ENCODE peak calls at places on chromosomes 5 and 9, in seven cellular contexts. A is trophoblast cell, F is neuronal stem cell, E is IMR-90, X is H9, L is mesendoderm, Z is mesenchymal stem cell. D is an unnamed sample.

GRCh38 chr9:127899200-127899943 is at the start of gene ST6GALNAC6:
- DNase-seq in E (peak), A (peak), X (peak), F (peak), L (peak), Z (peak), D (peak)

GRCh38 chr9:117013596-117013995 is 326.5 kb downstream of the TRIM32 start:
- DNase-seq in A (peak), F (no peak), Z (no peak), L (no peak), X (no peak), E (no peak), D (no peak)

GRCh38 chr9:34079181-34079580 is 30.5 kb upstream of the UBAP2 start:
- DNase-seq in X (no peak), F (no peak), A (peak), L (peak), E (peak), Z (peak), D (no peak)

GRCh38 chr9:16139781-16140180 is 586.9 kb downstream of the CCDC171 start:
- DNase-seq in Z (no peak), X (no peak), L (no peak), E (no peak), A (no peak), F (no peak), D (no peak)

GRCh38 chr9:133942206-133942975 is 49.7 kb downstream of the VAV2 start:
- DNase-seq in Z (no peak), E (no peak), A (no peak), X (no peak), F (no peak), L (no peak), D (no peak)

GRCh38 chr9:136974834-136975535 is 2.3 kb upstream of the PTGDS start:
- DNase-seq in L (no peak), X (no peak), A (no peak), E (no peak), Z (no peak), F (no peak), D (no peak)

GRCh38 chr5:127320032-127320945 is 29.7 kb downstream of the MEGF10 start:
- DNase-seq in Z (no peak), F (no peak), E (no peak), L (peak), X (no peak), A (no peak), D (no peak)

GRCh38 chr5:131068893-131069643 is 96.0 kb downstream of the HINT1 start:
- DNase-seq in F (no peak), X (no peak), A (no peak), Z (no peak), L (no peak), E (no peak), D (no peak)

GRCh38 chr9:88059469-88059868 is 78.8 kb downstream of the SPATA31C2 start:
- DNase-seq in L (no peak), Z (no peak), F (no peak), X (no peak), A (peak), E (no peak), D (no peak)

GRCh38 chr9:134328341-134328840 is 2.1 kb downstream of the RXRA start:
- DNase-seq in F (peak), L (no peak), E (peak), A (no peak), Z (peak), X (no peak), D (no peak)

GRCh38 chr5:79560774-79561524 is 47.0 kb upstream of the HOMER1 start:
- DNase-seq in L (no peak), Z (peak), A (peak), X (no peak), E (peak), F (no peak), D (no peak)

GRCh38 chr5:165130656-165131055 is 1625.2 kb downstream of the MAT2B start:
- DNase-seq in Z (no peak), L (peak), E (peak), X (no peak), F (no peak), A (no peak), D (no peak)

GRCh38 chr5:60779431-60779830 is 64.6 kb downstream of the ELOVL7 start:
- DNase-seq in F (no peak), L (peak), Z (no peak), A (no peak), E (no peak), X (peak), D (peak)

GRCh38 chr5:82106207-82106606 is 134.4 kb downstream of the ATG10 start:
- DNase-seq in L (peak), A (peak), E (peak), Z (peak), F (no peak), X (no peak), D (no peak)

GRCh38 chr5:79209505-79209904 is 26.4 kb upstream of the JMY start:
- DNase-seq in X (no peak), E (no peak), F (no peak), A (no peak), Z (no peak), L (no peak), D (no peak)

GRCh38 chr5:43036856-43037711 is 3.0 kb downstream of the ANXA2R start:
- DNase-seq in X (peak), Z (no peak), A (no peak), E (peak), F (no peak), L (peak), D (no peak)

GRCh38 chr9:15961217-15961616 is 408.4 kb downstream of the CCDC171 start:
- DNase-seq in X (no peak), F (no peak), A (no peak), E (no peak), Z (no peak), L (no peak), D (no peak)

GRCh38 chr9:16126042-16126441 is 573.2 kb downstream of the CCDC171 start:
- DNase-seq in X (no peak), Z (peak), E (peak), A (no peak), F (no peak), L (no peak), D (no peak)

GRCh38 chr5:149219584-149219983 is 52.1 kb upstream of the AFAP1L1 start:
- DNase-seq in X (no peak), L (no peak), F (no peak), A (no peak), Z (no peak), E (no peak), D (no peak)

GRCh38 chr5:126074538-126074937 is 348.7 kb upstream of the GRAMD2B start:
- DNase-seq in F (no peak), E (no peak), X (no peak), L (no peak), Z (no peak), A (no peak), D (no peak)

GRCh38 chr5:36442796-36443195 is 141.1 kb upstream of the RANBP3L start:
- DNase-seq in E (peak), X (no peak), A (no peak), F (no peak), L (no peak), Z (peak), D (no peak)

GRCh38 chr9:132514821-132515220 is 67.6 kb upstream of the BARHL1 start:
- DNase-seq in E (no peak), X (no peak), Z (no peak), L (no peak), F (no peak), A (no peak), D (no peak)

GRCh38 chr5:177610131-177610769 is 10.3 kb downstream of the B4GALT7 start:
- DNase-seq in X (no peak), F (no peak), E (no peak), A (no peak), Z (no peak), L (no peak), D (no peak)

GRCh38 chr9:129888809-129889460 is 53.7 kb downstream of the USP20 start:
- DNase-seq in L (no peak), F (no peak), E (no peak), Z (no peak), A (no peak), X (no peak), D (no peak)
- H3K9ac ChIP-seq in L (no peak), F (no peak), E (no peak), Z (no peak), A (no peak), X (no peak), D (no peak)

GRCh38 chr9:98047002-98047401 is 9.5 kb upstream of the NANS start:
- DNase-seq in L (no peak), A (no peak), Z (no peak), F (no peak), E (no peak), X (no peak), D (no peak)
- H3K18ac ChIP-seq in L (no peak), A (no peak), Z (no peak), F (no peak), E (no peak), X (no peak), D (no peak)

GRCh38 chr9:19119801-19120440 is 7.4 kb downstream of the PLIN2 start:
- DNase-seq in L (no peak), Z (no peak), E (no peak), X (no peak), A (no peak), F (no peak), D (no peak)
- H3K9ac ChIP-seq in L (no peak), Z (peak), E (no peak), X (no peak), A (no peak), F (no peak), D (no peak)

GRCh38 chr5:77649776-77650175 is 11.3 kb upstream of the OTP start:
- DNase-seq in X (no peak), A (no peak), E (no peak), L (no peak), Z (no peak), F (no peak), D (no peak)
- H3K18ac ChIP-seq in X (no peak), A (no peak), E (no peak), L (no peak), Z (no peak), F (no peak), D (no peak)

GRCh38 chr5:34684281-34684979 is 28.3 kb downstream of the RAI14 start:
- DNase-seq in E (peak), A (peak), X (no peak), Z (peak), F (peak), L (peak), D (peak)
- H3K9ac ChIP-seq in E (no peak), A (no peak), X (no peak), Z (no peak), F (no peak), L (no peak), D (no peak)

GRCh38 chr5:89071101-89071940 is 188.3 kb upstream of the MEF2C start:
- DNase-seq in L (no peak), Z (no peak), F (no peak), A (no peak), X (no peak), E (no peak), D (no peak)

GRCh38 chr5:89067362-89067761 is 184.4 kb upstream of the MEF2C start:
- DNase-seq in L (no peak), E (no peak), A (no peak), Z (no peak), X (no peak), F (no peak), D (no peak)

GRCh38 chr5:89073045-89073444 is 190.1 kb upstream of the MEF2C start:
- DNase-seq in Z (no peak), X (no peak), L (no peak), E (no peak), F (no peak), A (no peak), D (no peak)

GRCh38 chr5:89069591-89069990 is 186.6 kb upstream of the MEF2C start:
- DNase-seq in A (no peak), F (no peak), E (no peak), L (no peak), X (no peak), Z (no peak), D (no peak)

DNA sequence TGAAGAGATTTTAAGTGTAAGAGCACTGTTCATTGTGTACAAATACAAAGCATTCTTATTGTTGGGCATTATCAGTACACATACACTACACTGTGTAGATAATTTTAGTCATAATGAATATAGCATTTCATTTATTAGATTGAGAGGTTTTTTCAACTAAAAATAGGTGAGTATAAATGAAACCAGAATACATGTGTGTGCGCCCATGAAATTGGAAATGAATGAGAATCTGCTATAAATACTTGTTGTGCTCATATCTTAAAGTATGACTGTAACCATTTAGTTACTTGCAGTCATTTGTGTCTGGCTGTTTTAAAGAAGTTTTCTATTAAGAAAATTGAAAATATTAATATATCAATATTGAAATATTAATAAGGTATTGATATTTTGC is 189.0 kb upstream of the MEF2C start:
- DNase-seq in F (no peak), A (no peak), E (no peak), Z (no peak), X (no peak), L (no peak), D (no peak)
- H3K18ac ChIP-seq in F (no peak), A (no peak), E (no peak), Z (no peak), X (no peak), L (no peak), D (no peak)

DNA sequence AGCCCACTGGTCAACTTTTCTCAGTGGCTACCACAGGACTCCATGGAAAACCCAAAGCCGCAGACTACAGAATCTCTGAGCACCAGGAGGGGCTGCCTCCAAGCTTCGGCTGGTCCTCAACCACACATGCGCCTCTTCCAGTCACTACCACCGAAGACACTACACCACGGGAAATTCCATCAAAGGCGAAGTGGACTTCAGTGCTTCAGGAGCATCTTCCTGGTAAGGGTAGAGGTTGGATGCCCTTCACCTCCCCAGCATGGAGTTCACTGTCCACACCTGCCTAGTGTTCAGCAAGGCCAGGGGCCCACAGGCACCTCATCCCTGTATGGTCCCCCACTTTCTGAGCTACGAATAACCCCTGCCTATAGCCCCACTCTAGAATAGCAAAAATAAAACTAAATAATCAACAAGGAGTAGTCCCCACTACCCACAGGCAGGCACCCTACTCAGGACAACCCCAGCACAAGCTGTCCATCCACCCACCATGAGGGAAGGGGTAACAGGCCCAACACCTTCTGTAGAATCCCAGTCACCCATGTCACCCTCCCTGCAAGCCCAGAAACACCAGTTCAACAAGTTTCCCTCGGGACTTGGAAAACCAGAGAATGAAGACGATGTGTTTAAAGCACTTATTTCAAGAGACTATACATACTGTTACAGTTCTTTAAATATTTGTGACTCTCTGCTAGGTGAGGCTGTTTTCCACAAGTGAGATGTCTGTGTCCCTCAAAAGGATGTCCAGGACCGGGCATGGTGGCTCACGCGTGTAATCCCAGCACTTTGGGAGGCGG is 2.6 kb downstream of the VDAC1 start:
- DNase-seq in Z (no peak), X (no peak), A (no peak), L (no peak), F (no peak), E (no peak), D (no peak)
- H3K9ac ChIP-seq in Z (peak), X (no peak), A (no peak), L (peak), F (no peak), E (no peak), D (no peak)

GRCh38 chr9:99003308-99003707 is 59.6 kb downstream of the COL15A1 start:
- DNase-seq in L (no peak), A (no peak), F (no peak), E (no peak), Z (no peak), X (peak), D (no peak)

GRCh38 chr9:99004115-99004514 is 60.4 kb downstream of the COL15A1 start:
- DNase-seq in A (no peak), E (no peak), Z (no peak), X (peak), L (no peak), F (no peak), D (no peak)

GRCh38 chr9:98999152-98999525 is 55.4 kb downstream of the COL15A1 start:
- DNase-seq in A (no peak), X (peak), Z (no peak), E (no peak), L (no peak), F (no peak), D (no peak)

GRCh38 chr9:99000480-99001395 is 57.0 kb downstream of the COL15A1 start:
- DNase-seq in E (peak), Z (peak), L (peak), F (no peak), A (peak), X (peak), D (no peak)

DNA sequence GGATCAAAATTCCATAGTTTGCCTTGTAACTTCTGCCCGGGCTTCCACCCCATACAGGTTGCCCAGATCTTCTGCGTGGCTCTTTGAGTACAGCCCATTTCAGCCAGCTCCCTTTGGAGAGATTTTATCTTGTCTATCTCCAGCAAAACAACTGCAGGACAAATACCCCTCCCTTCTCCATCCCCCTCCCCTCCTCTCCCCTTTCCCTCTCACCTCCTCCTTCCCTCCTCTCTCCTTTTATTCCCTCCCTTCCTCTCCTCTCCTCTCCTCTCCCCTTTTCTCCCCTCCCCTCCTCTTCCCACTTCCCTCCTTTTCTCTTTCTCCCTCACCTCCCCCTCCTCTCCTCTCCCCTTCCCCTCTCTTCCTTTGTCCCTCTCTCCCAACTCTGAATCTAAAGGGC is 58.2 kb downstream of the COL15A1 start:
- DNase-seq in F (no peak), A (no peak), Z (no peak), L (no peak), E (no peak), X (peak), D (no peak)
- H3K18ac ChIP-seq in F (peak), A (no peak), Z (no peak), L (peak), E (peak), X (no peak), D (no peak)

DNA sequence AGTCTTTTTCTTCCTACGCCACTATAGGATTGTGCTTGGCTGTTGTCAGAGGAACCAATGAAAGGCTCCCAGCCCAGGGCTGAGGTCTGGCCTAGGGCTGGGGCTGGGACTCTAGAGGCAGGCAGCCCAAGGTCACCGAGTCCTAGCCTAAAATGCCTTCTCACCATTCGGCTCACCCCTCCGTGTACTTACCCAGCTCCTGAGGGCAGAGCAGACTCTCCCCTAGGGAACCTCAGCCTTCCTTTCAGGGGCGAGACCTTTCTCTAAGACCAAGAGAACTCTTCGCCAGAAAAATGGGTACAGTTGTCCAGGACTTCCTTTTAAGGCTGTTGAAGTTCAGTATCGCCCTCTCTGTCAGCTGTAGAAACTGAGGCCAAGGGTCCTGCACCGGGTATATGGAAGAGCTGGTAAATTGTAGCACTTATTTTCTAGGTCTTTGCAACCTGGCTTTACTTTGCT is 1.7 kb upstream of the SPRY4 start:
- DNase-seq in F (no peak), A (no peak), E (no peak), Z (no peak), L (no peak), X (no peak), D (no peak)
- H3K9ac ChIP-seq in F (no peak), A (peak), E (peak), Z (peak), L (peak), X (peak), D (peak)

GRCh38 chr5:23147625-23148024 is 294.5 kb upstream of the CDH12 start:
- DNase-seq in F (no peak), Z (no peak), E (no peak), L (no peak), A (no peak), X (no peak), D (no peak)

GRCh38 chr5:23146183-23146582 is 293.0 kb upstream of the CDH12 start:
- DNase-seq in L (no peak), Z (no peak), A (no peak), F (no peak), X (no peak), E (no peak), D (no peak)
- H3K18ac ChIP-seq in L (no peak), Z (no peak), A (no peak), F (peak), X (no peak), E (no peak), D (no peak)

D was measured in H1.